ENCODE peak calls at places on chromosomes 2 and 18, in four cellular contexts. U, O, Q and A are unnamed samples.

GRCh38 chr2:224412064-224412921 is 10.4 kb upstream of the FAM124B start:
- DNase-seq in U (no peak), O (no peak), Q (no peak), A (no peak)

GRCh38 chr2:11342561-11343343 is 1.7 kb downstream of the ROCK2 start:
- DNase-seq in U (no peak), O (no peak), Q (peak; percentile 71), A (peak; percentile 35)

GRCh38 chr2:45067859-45068642 is 58.8 kb upstream of the SIX2 start:
- DNase-seq in U (no peak), O (no peak), Q (no peak), A (no peak)

GRCh38 chr2:47601518-47602015 is 181.4 kb upstream of the MSH6 start:
- DNase-seq in U (no peak), O (no peak), Q (no peak), A (no peak)

GRCh38 chr2:8451273-8451672 is 230.6 kb upstream of the ID2 start:
- DNase-seq in U (peak; percentile 51), O (no peak), Q (no peak), A (no peak)

GRCh38 chr18:47594621-47595086 is 335.8 kb downstream of the SMAD2 start:
- DNase-seq in U (peak; percentile 64), O (no peak), Q (no peak), A (no peak)

GRCh38 chr2:58870704-58871103 is 629.6 kb upstream of the FANCL start:
- DNase-seq in U (no peak), O (no peak), Q (peak; percentile 12), A (no peak)

GRCh38 chr2:16092861-16093638 is 152.7 kb downstream of the MYCN start:
- DNase-seq in U (no peak), O (no peak), Q (no peak), A (no peak)

GRCh38 chr2:26514045-26514444 is 36.1 kb upstream of the OTOF start:
- DNase-seq in U (no peak), O (no peak), Q (no peak), A (no peak)

GRCh38 chr18:74517236-74517630 is 17.1 kb upstream of the CNDP1 start:
- DNase-seq in U (peak; percentile 33), O (no peak), Q (no peak), A (no peak)

GRCh38 chr2:195408811-195409210 is 248.2 kb upstream of the SLC39A10 start:
- DNase-seq in U (no peak), O (no peak), Q (no peak), A (no peak)

GRCh38 chr2:57516740-57517340 is 529.8 kb upstream of the VRK2 start:
- DNase-seq in U (no peak), O (no peak), Q (peak; percentile 63), A (no peak)

GRCh38 chr2:31446848-31447247 is 32.3 kb upstream of the XDH start:
- DNase-seq in U (no peak), O (no peak), Q (no peak), A (no peak)

GRCh38 chr2:199851886-199852285 is 894 bp upstream of the FTCDNL1 start:
- DNase-seq in U (no peak), O (no peak), Q (no peak), A (no peak)

GRCh38 chr18:78006805-78007204 is 757.2 kb downstream of the GALR1 start:
- DNase-seq in U (no peak), O (no peak), Q (no peak), A (no peak)

GRCh38 chr18:55925772-55926171 is 337.8 kb upstream of the TCF4 start:
- DNase-seq in U (no peak), O (no peak), Q (no peak), A (no peak)

GRCh38 chr2:74864728-74865722 is 31.1 kb downstream of the HK2 start:
- DNase-seq in U (no peak), O (no peak), Q (peak; percentile 36), A (no peak)

GRCh38 chr18:48229445-48230052 is 179.6 kb downstream of the ZBTB7C start:
- DNase-seq in U (no peak), O (no peak), Q (no peak), A (no peak)

GRCh38 chr18:68275616-68276015 is 439.3 kb downstream of the TMX3 start:
- DNase-seq in U (no peak), O (no peak), Q (no peak), A (no peak)

GRCh38 chr2:57864926-57865325 is 181.7 kb upstream of the VRK2 start:
- DNase-seq in U (no peak), O (no peak), Q (no peak), A (no peak)

GRCh38 chr18:10977042-10977441 is 172.3 kb downstream of the PIEZO2 start:
- DNase-seq in U (no peak), O (no peak), Q (no peak), A (no peak)

GRCh38 chr2:150526827-150527226 is 39.4 kb upstream of the RND3 start:
- DNase-seq in U (peak; percentile 65), O (no peak), Q (no peak), A (no peak)

GRCh38 chr18:26442139-26442538 is 106.2 kb downstream of the KCTD1 start:
- DNase-seq in U (peak; percentile 48), O (no peak), Q (no peak), A (no peak)

GRCh38 chr2:230226090-230226551 is 585 bp downstream of the SP140 start:
- DNase-seq in U (no peak), O (no peak), Q (peak; percentile 57), A (no peak)

GRCh38 chr2:25885933-25886332 is 7.6 kb upstream of the ASXL2 start:
- DNase-seq in U (no peak), O (no peak), Q (no peak), A (no peak)

GRCh38 chr18:4060427-4061281 is 394.5 kb downstream of the DLGAP1 start:
- DNase-seq in U (no peak), O (no peak), Q (peak; percentile 61), A (no peak)

GRCh38 chr2:26429779-26430654 is 28.3 kb downstream of the DRC1 start:
- DNase-seq in U (no peak), O (peak; percentile 55), Q (no peak), A (no peak)

GRCh38 chr2:55105456-55105855 is 55.2 kb upstream of the RTN4 start:
- DNase-seq in U (no peak), O (no peak), Q (no peak), A (no peak)

GRCh38 chr2:208172125-208172524 is 8.7 kb upstream of the CRYGA start:
- DNase-seq in U (no peak), O (no peak), Q (peak; percentile 56), A (peak; percentile 26)

GRCh38 chr18:79882522-79883241 is 68.8 kb downstream of the SLC66A2 start:
- DNase-seq in U (no peak), O (no peak), Q (no peak), A (no peak)

GRCh38 chr2:64918220-64918886 is 70.8 kb upstream of the SLC1A4 start:
- DNase-seq in U (no peak), O (no peak), Q (no peak), A (no peak)

GRCh38 chr2:98463081-98463481 is 18.4 kb downstream of the INPP4A start:
- DNase-seq in U (peak; percentile 54), O (no peak), Q (peak; percentile 34), A (no peak)

GRCh38 chr2:28735511-28735910 is 16.1 kb upstream of the PPP1CB start:
- DNase-seq in U (no peak), O (no peak), Q (no peak), A (no peak)

GRCh38 chr2:107584577-107584976 is 242.1 kb upstream of the RGPD4 start:
- DNase-seq in U (no peak), O (no peak), Q (no peak), A (no peak)

GRCh38 chr2:156088598-156088997 is 243.9 kb downstream of the NR4A2 start:
- DNase-seq in U (no peak), O (no peak), Q (no peak), A (no peak)

GRCh38 chr2:233428008-233428407 is 73.7 kb downstream of the DGKD start:
- DNase-seq in U (no peak), O (no peak), Q (no peak), A (peak; percentile 39)

GRCh38 chr2:120175000-120175581 is 48.1 kb downstream of the TMEM185B start:
- DNase-seq in U (peak; percentile 59), O (no peak), Q (peak; percentile 76), A (no peak)

GRCh38 chr2:183126635-183127034 is 2.4 kb downstream of the NUP35 start:
- DNase-seq in U (no peak), O (no peak), Q (no peak), A (no peak)

GRCh38 chr2:96951125-96951654 is 35.2 kb downstream of the FAM178B start:
- DNase-seq in U (peak; percentile 84), O (peak; percentile 81), Q (peak; percentile 77), A (peak; percentile 84)

GRCh38 chr2:149894760-149895159 is 307.2 kb upstream of the MMADHC start:
- DNase-seq in U (peak; percentile 52), O (no peak), Q (peak; percentile 91), A (peak; percentile 35)